ENCODE peak calls at places on chromosomes 2 and 18, in five cellular contexts. One of them, this sample, is unnamed.

GRCh38 chr18:31723998-31724711 is 36.5 kb downstream of the SLC25A52 start:
- DNase-seq in lung microvascular endothelial cell: no peak
- DNase-seq in IMR-90: no peak
- DNase-seq in midbrain: peak
- DNase-seq in aorta: peak
- DNase-seq in this sample: peak

GRCh38 chr2:191150451-191151314 is at the start of gene STAT4:
- DNase-seq in aorta: peak
- DNase-seq in lung microvascular endothelial cell: peak
- DNase-seq in midbrain: no peak
- DNase-seq in IMR-90: peak
- DNase-seq in this sample: peak

GRCh38 chr2:180291060-180291459 is 284.0 kb upstream of the CWC22 start:
- DNase-seq in midbrain: no peak
- DNase-seq in aorta: no peak
- DNase-seq in lung microvascular endothelial cell: no peak
- DNase-seq in IMR-90: peak
- DNase-seq in this sample: peak

GRCh38 chr2:175575346-175576258 is 394.1 kb upstream of the ATP5MC3 start:
- DNase-seq in IMR-90: no peak
- DNase-seq in aorta: no peak
- DNase-seq in lung microvascular endothelial cell: no peak
- DNase-seq in midbrain: no peak
- DNase-seq in this sample: no peak

GRCh38 chr18:47077111-47077510 is 41.7 kb upstream of the ELOA2 start:
- DNase-seq in aorta: no peak
- DNase-seq in IMR-90: no peak
- DNase-seq in lung microvascular endothelial cell: no peak
- DNase-seq in midbrain: peak
- DNase-seq in this sample: no peak

GRCh38 chr2:239052046-239052445 is 204.2 kb downstream of the TWIST2 start:
- DNase-seq in aorta: peak
- DNase-seq in IMR-90: no peak
- DNase-seq in lung microvascular endothelial cell: no peak
- DNase-seq in midbrain: no peak
- DNase-seq in this sample: no peak

GRCh38 chr18:68417166-68417776 is 297.6 kb downstream of the TMX3 start:
- DNase-seq in aorta: no peak
- DNase-seq in lung microvascular endothelial cell: no peak
- DNase-seq in midbrain: no peak
- DNase-seq in IMR-90: no peak
- DNase-seq in this sample: peak

GRCh38 chr2:206616141-206616540 is 26.1 kb upstream of the FAM237A start:
- DNase-seq in lung microvascular endothelial cell: no peak
- DNase-seq in aorta: no peak
- DNase-seq in midbrain: no peak
- DNase-seq in IMR-90: peak
- DNase-seq in this sample: no peak

GRCh38 chr2:175002547-175003274 is 2.5 kb downstream of the CHN1 start:
- DNase-seq in lung microvascular endothelial cell: no peak
- DNase-seq in midbrain: no peak
- DNase-seq in IMR-90: no peak
- DNase-seq in aorta: no peak
- DNase-seq in this sample: no peak

GRCh38 chr2:219207884-219208740 is 1.5 kb downstream of the ZFAND2B start:
- DNase-seq in aorta: no peak
- DNase-seq in midbrain: no peak
- DNase-seq in IMR-90: peak
- DNase-seq in lung microvascular endothelial cell: peak
- DNase-seq in this sample: peak

GRCh38 chr2:205706769-205707375 is 24.6 kb downstream of the NRP2 start:
- DNase-seq in lung microvascular endothelial cell: peak
- DNase-seq in IMR-90: peak
- DNase-seq in aorta: no peak
- DNase-seq in midbrain: peak
- DNase-seq in this sample: peak

GRCh38 chr2:2183135-2183534 is 147.9 kb downstream of the MYT1L start:
- DNase-seq in lung microvascular endothelial cell: no peak
- DNase-seq in midbrain: no peak
- DNase-seq in IMR-90: no peak
- DNase-seq in aorta: no peak
- DNase-seq in this sample: no peak

GRCh38 chr2:144801766-144802165 is 281.8 kb upstream of the ZEB2 start:
- DNase-seq in midbrain: no peak
- DNase-seq in lung microvascular endothelial cell: peak
- DNase-seq in IMR-90: peak
- DNase-seq in aorta: no peak
- DNase-seq in this sample: peak

GRCh38 chr2:192749606-192750200 is 555.0 kb upstream of the TMEFF2 start:
- DNase-seq in aorta: no peak
- DNase-seq in lung microvascular endothelial cell: no peak
- DNase-seq in IMR-90: no peak
- DNase-seq in midbrain: no peak
- DNase-seq in this sample: peak

GRCh38 chr2:85748948-85749875 is 4.6 kb upstream of the ATOH8 start:
- DNase-seq in lung microvascular endothelial cell: no peak
- DNase-seq in IMR-90: no peak
- DNase-seq in aorta: peak
- DNase-seq in midbrain: no peak
- DNase-seq in this sample: peak

GRCh38 chr2:222859786-222860726 is 780 bp upstream of the ACSL3 start:
- DNase-seq in midbrain: peak
- DNase-seq in aorta: no peak
- DNase-seq in IMR-90: peak
- DNase-seq in lung microvascular endothelial cell: peak
- DNase-seq in this sample: peak

GRCh38 chr2:189613077-189613636 is 32.6 kb upstream of the SLC40A1 start:
- DNase-seq in lung microvascular endothelial cell: peak
- DNase-seq in IMR-90: peak
- DNase-seq in aorta: no peak
- DNase-seq in midbrain: no peak
- DNase-seq in this sample: peak

GRCh38 chr2:26590439-26590838 is 50.7 kb downstream of the CIB4 start:
- DNase-seq in aorta: peak
- DNase-seq in midbrain: no peak
- DNase-seq in lung microvascular endothelial cell: no peak
- DNase-seq in IMR-90: no peak
- DNase-seq in this sample: no peak

GRCh38 chr2:9474361-9475117 is at the start of gene IAH1:
- DNase-seq in aorta: peak
- DNase-seq in lung microvascular endothelial cell: peak
- DNase-seq in IMR-90: no peak
- DNase-seq in midbrain: peak
- DNase-seq in this sample: peak

GRCh38 chr2:234444888-234445287 is 52.0 kb downstream of the ARL4C start:
- DNase-seq in lung microvascular endothelial cell: peak
- DNase-seq in aorta: no peak
- DNase-seq in IMR-90: peak
- DNase-seq in midbrain: no peak
- DNase-seq in this sample: peak

GRCh38 chr2:63553049-63553448 is 35.2 kb downstream of the WDPCP start:
- DNase-seq in lung microvascular endothelial cell: no peak
- DNase-seq in midbrain: no peak
- DNase-seq in IMR-90: no peak
- DNase-seq in aorta: no peak
- DNase-seq in this sample: no peak

GRCh38 chr2:196750977-196751631 is 48.4 kb downstream of the GTF3C3 start:
- DNase-seq in IMR-90: peak
- DNase-seq in aorta: peak
- DNase-seq in lung microvascular endothelial cell: peak
- DNase-seq in midbrain: peak
- DNase-seq in this sample: peak

GRCh38 chr2:203480623-203481022 is 54.5 kb downstream of the RAPH1 start:
- DNase-seq in IMR-90: no peak
- DNase-seq in lung microvascular endothelial cell: no peak
- DNase-seq in aorta: no peak
- DNase-seq in midbrain: no peak
- DNase-seq in this sample: no peak

GRCh38 chr2:230071421-230071820 is 2.7 kb upstream of the SLC16A14 start:
- DNase-seq in aorta: no peak
- DNase-seq in lung microvascular endothelial cell: no peak
- DNase-seq in IMR-90: no peak
- DNase-seq in midbrain: no peak
- DNase-seq in this sample: no peak

GRCh38 chr2:105504459-105504858 is 105.6 kb upstream of the FHL2 start:
- DNase-seq in aorta: no peak
- DNase-seq in lung microvascular endothelial cell: no peak
- DNase-seq in midbrain: no peak
- DNase-seq in IMR-90: no peak
- DNase-seq in this sample: peak

GRCh38 chr2:200054681-200055468 is 99.5 kb downstream of the MAIP1 start:
- DNase-seq in lung microvascular endothelial cell: no peak
- DNase-seq in IMR-90: no peak
- DNase-seq in aorta: no peak
- DNase-seq in midbrain: no peak
- DNase-seq in this sample: no peak

GRCh38 chr2:12544221-12544558 is 172.5 kb upstream of the TRIB2 start:
- DNase-seq in IMR-90: no peak
- DNase-seq in lung microvascular endothelial cell: no peak
- DNase-seq in midbrain: no peak
- DNase-seq in aorta: no peak
- DNase-seq in this sample: no peak

GRCh38 chr2:238895901-238896600 is 48.2 kb downstream of the TWIST2 start:
- DNase-seq in midbrain: no peak
- DNase-seq in lung microvascular endothelial cell: peak
- DNase-seq in aorta: peak
- DNase-seq in IMR-90: peak
- DNase-seq in this sample: peak

GRCh38 chr18:68713791-68714190 is 1.1 kb downstream of the TMX3 start:
- DNase-seq in aorta: no peak
- DNase-seq in IMR-90: no peak
- DNase-seq in midbrain: no peak
- DNase-seq in lung microvascular endothelial cell: no peak
- DNase-seq in this sample: peak

GRCh38 chr2:239375278-239376061 is 25.4 kb downstream of the HDAC4 start:
- DNase-seq in lung microvascular endothelial cell: no peak
- DNase-seq in aorta: peak
- DNase-seq in midbrain: no peak
- DNase-seq in IMR-90: no peak
- DNase-seq in this sample: no peak

This sample was measured in adipocyte.